ENCODE peak calls at places on chromosomes 12 and 14, in five cellular contexts. Z, C, A, B and X are unnamed samples.

GRCh38 chr12:84913151-84913550 is 552 bp upstream of the SLC6A15 start:
- DNase-seq in Z (no peak), C (no peak), A (no peak), B (no peak), X (peak; percentile 18)

GRCh38 chr12:121581681-121582439 is 1.0 kb upstream of the KDM2B start:
- DNase-seq in Z (peak; percentile 63), C (no peak), A (no peak), B (no peak), X (no peak)

GRCh38 chr12:20248646-20249045 is 119.7 kb upstream of the PDE3A start:
- DNase-seq in Z (no peak), C (no peak), A (no peak), B (no peak), X (no peak)

GRCh38 chr12:77163068-77163810 is 97.9 kb upstream of the E2F7 start:
- DNase-seq in Z (no peak), C (no peak), A (no peak), B (no peak), X (no peak)

GRCh38 chr12:52121848-52122838 is 42.6 kb downstream of the SMIM41 start:
- DNase-seq in Z (peak; percentile 65), C (no peak), A (no peak), B (no peak), X (peak; percentile 84)

GRCh38 chr12:359091-359490 is 30.0 kb downstream of the KDM5A start:
- DNase-seq in Z (no peak), C (no peak), A (no peak), B (no peak), X (no peak)

GRCh38 chr14:39015360-39015961 is 87.6 kb downstream of the SEC23A start:
- DNase-seq in Z (peak; percentile 47), C (peak; percentile 23), A (no peak), B (no peak), X (peak; percentile 44)

GRCh38 chr14:55789442-55789841 is 209.4 kb downstream of the KTN1 start:
- DNase-seq in Z (no peak), C (no peak), A (no peak), B (peak; percentile 50), X (no peak)

GRCh38 chr12:55931780-55932545 is 1.0 kb downstream of the DGKA start:
- DNase-seq in Z (peak; percentile 56), C (no peak), A (no peak), B (peak; percentile 70), X (peak; percentile 74)

GRCh38 chr12:122845865-122846621 is 10.8 kb downstream of the HIP1R start:
- DNase-seq in Z (no peak), C (no peak), A (no peak), B (no peak), X (no peak)

GRCh38 chr14:101960225-101960624 is 4.1 kb upstream of the DYNC1H1 start:
- DNase-seq in Z (no peak), C (no peak), A (no peak), B (no peak), X (no peak)

GRCh38 chr14:38883127-38883526 is 219.9 kb downstream of the SEC23A start:
- DNase-seq in Z (no peak), C (no peak), A (no peak), B (no peak), X (no peak)

GRCh38 chr12:1195513-1195912 is 204.5 kb downstream of the ERC1 start:
- DNase-seq in Z (no peak), C (no peak), A (no peak), B (no peak), X (no peak)

GRCh38 chr14:33393155-33393894 is 454.6 kb downstream of the NPAS3 start:
- DNase-seq in Z (no peak), C (no peak), A (no peak), B (no peak), X (no peak)

GRCh38 chr12:54958048-54958658 is 26.4 kb downstream of the TESPA1 start:
- DNase-seq in Z (peak; percentile 62), C (no peak), A (no peak), B (peak; percentile 48), X (peak; percentile 59)

GRCh38 chr12:51318846-51319570 is 5.0 kb downstream of the BIN2 start:
- DNase-seq in Z (no peak), C (no peak), A (no peak), B (no peak), X (no peak)

GRCh38 chr14:77023001-77023996 is 5.2 kb downstream of the IRF2BPL start:
- DNase-seq in Z (peak; percentile 91), C (no peak), A (no peak), B (peak; percentile 73), X (peak; percentile 53)

GRCh38 chr14:93987376-93987775 is 9.7 kb upstream of the CCDC197 start:
- DNase-seq in Z (no peak), C (no peak), A (no peak), B (no peak), X (no peak)

GRCh38 chr12:43482311-43483085 is 69.5 kb downstream of the ADAMTS20 start:
- DNase-seq in Z (no peak), C (no peak), A (no peak), B (no peak), X (no peak)

GRCh38 chr14:101449114-101449513 is 112.2 kb upstream of the DIO3 start:
- DNase-seq in Z (no peak), C (no peak), A (no peak), B (no peak), X (no peak)

GRCh38 chr14:105941226-105942166 is 415.1 kb downstream of the TMEM121 start:
- DNase-seq in Z (no peak), C (no peak), A (no peak), B (no peak), X (no peak)

GRCh38 chr12:66092559-66093269 is 37.8 kb downstream of the LLPH start:
- DNase-seq in Z (peak; percentile 47), C (no peak), A (no peak), B (no peak), X (no peak)

GRCh38 chr14:61476737-61477410 is 155.5 kb downstream of the PRKCH start:
- DNase-seq in Z (peak; percentile 75), C (no peak), A (no peak), B (no peak), X (peak; percentile 22)

GRCh38 chr12:52392465-52393007 is 7.1 kb upstream of the KRT84 start:
- DNase-seq in Z (no peak), C (no peak), A (no peak), B (no peak), X (no peak)

GRCh38 chr12:68985174-68985573 is 52.2 kb upstream of the CPM start:
- DNase-seq in Z (no peak), C (no peak), A (no peak), B (no peak), X (no peak)

GRCh38 chr14:81435048-81435577 is 35.0 kb upstream of the STON2 start:
- DNase-seq in Z (no peak), C (no peak), A (no peak), B (no peak), X (no peak)

GRCh38 chr14:68885226-68886108 is 92.6 kb upstream of the ZFP36L1 start:
- DNase-seq in Z (no peak), C (no peak), A (no peak), B (no peak), X (no peak)

GRCh38 chr12:100877776-100878175 is 83.2 kb downstream of the ANO4 start:
- DNase-seq in Z (no peak), C (peak; percentile 6), A (no peak), B (no peak), X (no peak)

GRCh38 chr12:52307836-52308806 is 13.1 kb downstream of the KRT83 start:
- DNase-seq in Z (peak; percentile 61), C (peak; percentile 65), A (no peak), B (peak; percentile 60), X (peak; percentile 67)

GRCh38 chr14:106218189-106218588 is 691.8 kb downstream of the TMEM121 start:
- DNase-seq in Z (no peak), C (no peak), A (no peak), B (no peak), X (no peak)

GRCh38 chr12:2268478-2269286 is 215.9 kb downstream of the CACNA1C start:
- DNase-seq in Z (no peak), C (no peak), A (no peak), B (no peak), X (no peak)

GRCh38 chr12:92717202-92717601 is 14.4 kb downstream of the PLEKHG7 start:
- DNase-seq in Z (no peak), C (no peak), A (no peak), B (no peak), X (no peak)

GRCh38 chr14:67413806-67414769 is 2.1 kb upstream of the PLEK2 start:
- DNase-seq in Z (peak; percentile 40), C (no peak), A (no peak), B (no peak), X (no peak)

GRCh38 chr14:75280831-75281690 is 2.4 kb downstream of the FOS start:
- DNase-seq in Z (peak; percentile 35), C (no peak), A (no peak), B (no peak), X (no peak)

GRCh38 chr14:93207468-93208308 is 632 bp downstream of the UBR7 start:
- DNase-seq in Z (peak; percentile 54), C (no peak), A (no peak), B (no peak), X (peak; percentile 56)

GRCh38 chr12:119179335-119180021 is 747 bp downstream of the HSPB8 start:
- DNase-seq in Z (peak; percentile 67), C (no peak), A (no peak), B (peak; percentile 26), X (peak; percentile 68)

GRCh38 chr12:119180380-119181040 is 1.8 kb downstream of the HSPB8 start:
- DNase-seq in Z (peak; percentile 9), C (no peak), A (no peak), B (no peak), X (peak; percentile 45)

GRCh38 chr12:119177724-119178380 is 879 bp upstream of the HSPB8 start:
- DNase-seq in Z (no peak), C (no peak), A (no peak), B (no peak), X (no peak)

GRCh38 chr12:119177056-119177325 is 1.7 kb upstream of the HSPB8 start:
- DNase-seq in Z (no peak), C (no peak), A (no peak), B (no peak), X (no peak)

GRCh38 chr12:119178544-119179334 is at the start of gene HSPB8:
- DNase-seq in Z (peak; percentile 81), C (no peak), A (no peak), B (peak; percentile 78), X (peak; percentile 89)
- TF ChIP-seq POLR2A in Z (peak; percentile 83), C (no peak), A (no peak), B (no peak), X (no peak)

GRCh38 chr14:22871962-22872832 is 657 bp downstream of the LRP10 start:
- DNase-seq in Z (peak; percentile 86), C (no peak), A (no peak), B (peak; percentile 89), X (peak; percentile 93)
- TF ChIP-seq POLR2A in Z (peak; percentile 10), C (no peak), A (no peak), B (peak; percentile 56), X (no peak)

DNA sequence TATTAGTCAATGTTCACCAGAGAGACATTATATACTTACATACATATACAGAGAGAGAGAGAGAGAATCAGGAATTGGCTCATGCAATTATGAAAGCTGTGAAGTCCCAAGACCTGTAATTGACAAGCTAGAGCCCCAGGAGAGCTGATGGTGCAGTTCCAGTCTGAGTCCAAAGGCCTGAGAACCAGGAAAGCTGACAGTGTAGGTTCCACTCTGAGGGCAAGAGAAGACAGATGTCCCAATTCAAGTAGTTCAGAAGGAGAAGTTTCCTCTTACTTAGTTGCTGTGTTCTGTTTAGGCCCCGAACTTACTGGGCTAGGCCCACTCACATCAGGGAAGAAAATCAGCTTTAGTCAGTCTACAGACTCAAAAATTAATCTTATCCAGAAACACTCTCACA is 76.4 kb upstream of the FICD start:
- DNase-seq in Z (no peak), C (no peak), A (no peak), B (no peak), X (no peak)
- TF ChIP-seq POLR2A in Z (no peak), C (no peak), A (no peak), B (no peak), X (no peak)

GRCh38 chr14:22526210-22526609 is 62.8 kb downstream of the DAD1 start:
- DNase-seq in Z (no peak), C (no peak), A (no peak), B (no peak), X (no peak)
- TF ChIP-seq POLR2A in Z (no peak), C (no peak), A (no peak), B (no peak), X (no peak)